ENCODE peak calls at places on chromosomes 3 and 15, in six cellular contexts. H, U, O, F, L and V are unnamed samples.

GRCh38 chr3:46901591-46902187 is 24.2 kb downstream of the PTH1R start:
- DNase-seq in H (no peak), L (no peak), F (no peak), O (no peak), U (no peak), V (no peak)

GRCh38 chr15:93088981-93089854 is at the start of gene RGMA:
- DNase-seq in L (no peak), O (no peak), H (no peak), U (no peak), F (no peak), V (no peak)

GRCh38 chr3:4813855-4814254 is 165.4 kb upstream of the BHLHE40 start:
- DNase-seq in F (no peak), H (no peak), O (no peak), U (no peak), L (no peak), V (no peak)

GRCh38 chr3:110894574-110894973 is 177.0 kb upstream of the NECTIN3 start:
- DNase-seq in U (no peak), L (no peak), F (no peak), H (no peak), O (no peak), V (no peak)

GRCh38 chr3:8301977-8302589 is 199.5 kb upstream of the LMCD1 start:
- DNase-seq in F (no peak), H (peak), U (no peak), O (no peak), L (no peak), V (peak)

GRCh38 chr3:44966795-44967278 is 9.1 kb downstream of the ZDHHC3 start:
- DNase-seq in U (no peak), H (peak), F (no peak), L (no peak), O (no peak), V (no peak)

GRCh38 chr15:52263563-52263962 is 32.0 kb downstream of the MYO5C start:
- DNase-seq in L (no peak), H (no peak), F (no peak), O (no peak), U (no peak), V (no peak)

GRCh38 chr3:23662079-23662617 is 143.6 kb upstream of the UBE2E1 start:
- DNase-seq in H (no peak), L (no peak), U (no peak), F (no peak), O (no peak), V (no peak)

GRCh38 chr3:41710646-41711388 is 251.1 kb downstream of the ULK4 start:
- DNase-seq in O (no peak), L (no peak), F (no peak), H (no peak), U (no peak), V (no peak)

GRCh38 chr15:90991587-90992285 is 2.6 kb downstream of the PRC1 start:
- DNase-seq in H (no peak), U (no peak), F (no peak), L (no peak), O (no peak), V (no peak)

GRCh38 chr3:139481116-139481515 is 4.8 kb upstream of the RBP2 start:
- DNase-seq in L (no peak), F (no peak), O (no peak), H (no peak), U (no peak), V (no peak)

GRCh38 chr3:105923151-105923550 is 54.3 kb upstream of the CBLB start:
- DNase-seq in O (no peak), L (no peak), U (no peak), F (no peak), H (no peak), V (no peak)

GRCh38 chr15:90603893-90604292 is 74.2 kb downstream of the CRTC3 start:
- DNase-seq in O (no peak), H (no peak), F (no peak), U (peak), L (no peak), V (no peak)

GRCh38 chr3:154758109-154758868 is 321.8 kb upstream of the MME start:
- DNase-seq in L (peak), H (peak), O (no peak), U (no peak), F (no peak), V (no peak)

GRCh38 chr3:49476563-49476962 is 6.5 kb downstream of the DAG1 start:
- DNase-seq in U (no peak), F (no peak), O (no peak), L (no peak), H (no peak), V (no peak)

GRCh38 chr3:48680811-48681540 is 4.7 kb downstream of the NCKIPSD start:
- DNase-seq in F (no peak), O (no peak), H (no peak), U (no peak), L (no peak), V (no peak)

GRCh38 chr15:96992817-96993216 is 662.3 kb downstream of the NR2F2 start:
- DNase-seq in F (no peak), L (no peak), O (no peak), U (no peak), H (no peak), V (no peak)

GRCh38 chr3:73926360-73927202 is 301.8 kb upstream of the PDZRN3 start:
- DNase-seq in U (no peak), L (no peak), F (no peak), O (no peak), H (no peak), V (no peak)

GRCh38 chr3:141489184-141489583 is 2.4 kb downstream of the RASA2 start:
- DNase-seq in F (no peak), L (no peak), U (no peak), O (no peak), H (no peak), V (no peak)

GRCh38 chr3:57985176-57985976 is 22.8 kb upstream of the FLNB start:
- DNase-seq in U (no peak), L (no peak), O (no peak), F (no peak), H (no peak), V (no peak)